ENCODE peak calls at places on chromosomes 4 and X, in seven cellular contexts. One of them, this sample, is unnamed.

GRCh38 chrX:16250296-16250695 is 83.0 kb downstream of the MAGEB17 start:
- DNase-seq in K562: no peak
- DNase-seq in SK-N-SH: no peak
- DNase-seq in HCT116: no peak
- DNase-seq in H1: no peak
- DNase-seq in GM12878: no peak
- DNase-seq in HepG2: no peak
- DNase-seq in this sample: no peak

GRCh38 chrX:139213241-139213709 is 317.3 kb upstream of the F9 start:
- DNase-seq in SK-N-SH: no peak
- DNase-seq in GM12878: no peak
- DNase-seq in HCT116: no peak
- DNase-seq in H1: no peak
- DNase-seq in K562: peak
- DNase-seq in HepG2: peak
- DNase-seq in this sample: no peak

GRCh38 chr4:92519727-92520126 is 216.0 kb downstream of the GRID2 start:
- DNase-seq in HepG2: no peak
- DNase-seq in HCT116: no peak
- DNase-seq in K562: no peak
- DNase-seq in GM12878: no peak
- DNase-seq in H1: no peak
- DNase-seq in SK-N-SH: no peak
- DNase-seq in this sample: no peak

GRCh38 chr4:1603413-1604135 is 80.5 kb downstream of the FAM53A start:
- DNase-seq in GM12878: no peak
- DNase-seq in HCT116: no peak
- DNase-seq in SK-N-SH: no peak
- DNase-seq in K562: no peak
- DNase-seq in HepG2: no peak
- DNase-seq in H1: no peak
- DNase-seq in this sample: no peak

GRCh38 chr4:7045961-7046921 is 3.1 kb downstream of the TADA2B start:
- DNase-seq in H1: no peak
- DNase-seq in HCT116: no peak
- DNase-seq in HepG2: no peak
- DNase-seq in GM12878: peak
- DNase-seq in SK-N-SH: no peak
- DNase-seq in K562: no peak
- DNase-seq in this sample: no peak

GRCh38 chrX:47562615-47563243 is 1.7 kb downstream of the ARAF start:
- DNase-seq in HepG2: no peak
- DNase-seq in SK-N-SH: no peak
- DNase-seq in HCT116: no peak
- DNase-seq in GM12878: no peak
- DNase-seq in H1: no peak
- DNase-seq in K562: peak
- DNase-seq in this sample: peak

GRCh38 chr4:82543131-82543530 is 18.7 kb downstream of the TMEM150C start:
- DNase-seq in SK-N-SH: no peak
- DNase-seq in K562: no peak
- DNase-seq in H1: no peak
- DNase-seq in HepG2: no peak
- DNase-seq in GM12878: no peak
- DNase-seq in HCT116: no peak
- DNase-seq in this sample: no peak

GRCh38 chrX:138769918-138770317 is 58.4 kb upstream of the FGF13 start:
- DNase-seq in K562: no peak
- DNase-seq in SK-N-SH: no peak
- DNase-seq in H1: no peak
- DNase-seq in HepG2: no peak
- DNase-seq in GM12878: no peak
- DNase-seq in HCT116: no peak
- DNase-seq in this sample: no peak

GRCh38 chrX:129747533-129747932 is 8.8 kb downstream of the XPNPEP2 start:
- DNase-seq in K562: no peak
- DNase-seq in SK-N-SH: no peak
- DNase-seq in HepG2: no peak
- DNase-seq in H1: no peak
- DNase-seq in HCT116: no peak
- DNase-seq in GM12878: no peak
- DNase-seq in this sample: no peak

GRCh38 chr4:138259296-138259695 is 17.1 kb upstream of the SLC7A11 start:
- DNase-seq in K562: no peak
- DNase-seq in H1: no peak
- DNase-seq in HCT116: no peak
- DNase-seq in HepG2: no peak
- DNase-seq in GM12878: no peak
- DNase-seq in SK-N-SH: no peak
- DNase-seq in this sample: no peak

GRCh38 chr4:158996669-158997074 is 106.2 kb upstream of the RAPGEF2 start:
- DNase-seq in HepG2: no peak
- DNase-seq in K562: no peak
- DNase-seq in HCT116: peak
- DNase-seq in H1: no peak
- DNase-seq in GM12878: no peak
- DNase-seq in SK-N-SH: no peak
- DNase-seq in this sample: no peak

GRCh38 chrX:102044496-102044895 is 81.0 kb upstream of the TCEAL2 start:
- DNase-seq in GM12878: no peak
- DNase-seq in K562: no peak
- DNase-seq in H1: no peak
- DNase-seq in HCT116: no peak
- DNase-seq in HepG2: no peak
- DNase-seq in SK-N-SH: no peak
- DNase-seq in this sample: no peak

GRCh38 chrX:78024349-78025108 is 55.1 kb upstream of the PGAM4 start:
- DNase-seq in HepG2: peak
- DNase-seq in GM12878: no peak
- DNase-seq in HCT116: peak
- DNase-seq in SK-N-SH: peak
- DNase-seq in K562: peak
- DNase-seq in H1: no peak
- DNase-seq in this sample: peak

GRCh38 chr4:148730766-148731165 is 288.6 kb upstream of the NR3C2 start:
- DNase-seq in HCT116: no peak
- DNase-seq in GM12878: no peak
- DNase-seq in SK-N-SH: no peak
- DNase-seq in K562: no peak
- DNase-seq in HepG2: no peak
- DNase-seq in H1: no peak
- DNase-seq in this sample: no peak

GRCh38 chr4:83150563-83151330 is 36.2 kb upstream of the PLAC8 start:
- DNase-seq in GM12878: no peak
- DNase-seq in SK-N-SH: no peak
- DNase-seq in K562: no peak
- DNase-seq in HCT116: no peak
- DNase-seq in H1: no peak
- DNase-seq in HepG2: peak
- DNase-seq in this sample: no peak

GRCh38 chr4:63582997-63583396 is 826.3 kb downstream of the TECRL start:
- DNase-seq in HepG2: no peak
- DNase-seq in HCT116: no peak
- DNase-seq in H1: no peak
- DNase-seq in GM12878: no peak
- DNase-seq in K562: no peak
- DNase-seq in SK-N-SH: peak
- DNase-seq in this sample: no peak

GRCh38 chr4:48664938-48665337 is 115.1 kb downstream of the FRYL start:
- DNase-seq in SK-N-SH: no peak
- DNase-seq in HepG2: no peak
- DNase-seq in K562: no peak
- DNase-seq in H1: no peak
- DNase-seq in GM12878: no peak
- DNase-seq in HCT116: no peak
- DNase-seq in this sample: no peak

GRCh38 chr4:26820346-26820745 is 40.3 kb upstream of the STIM2 start:
- DNase-seq in GM12878: no peak
- DNase-seq in H1: no peak
- DNase-seq in SK-N-SH: no peak
- DNase-seq in K562: no peak
- DNase-seq in HCT116: no peak
- DNase-seq in HepG2: no peak
- DNase-seq in this sample: no peak

GRCh38 chr4:6200011-6200921 is at the start of gene JAKMIP1:
- DNase-seq in K562: peak
- DNase-seq in HCT116: no peak
- DNase-seq in HepG2: peak
- DNase-seq in SK-N-SH: peak
- DNase-seq in GM12878: no peak
- DNase-seq in H1: no peak
- DNase-seq in this sample: peak

GRCh38 chrX:45479196-45479834 is 278.6 kb upstream of the DIPK2B start:
- DNase-seq in SK-N-SH: no peak
- DNase-seq in K562: no peak
- DNase-seq in GM12878: no peak
- DNase-seq in H1: no peak
- DNase-seq in HepG2: no peak
- DNase-seq in HCT116: peak
- DNase-seq in this sample: no peak

GRCh38 chrX:131747173-131747572 is 203.3 kb downstream of the OR13H1 start:
- DNase-seq in HCT116: no peak
- DNase-seq in K562: no peak
- DNase-seq in GM12878: peak
- DNase-seq in HepG2: no peak
- DNase-seq in H1: no peak
- DNase-seq in SK-N-SH: peak
- DNase-seq in this sample: peak

GRCh38 chr4:73451404-73451803 is 15.4 kb downstream of the AFP start:
- DNase-seq in H1: no peak
- DNase-seq in SK-N-SH: no peak
- DNase-seq in HCT116: no peak
- DNase-seq in K562: no peak
- DNase-seq in HepG2: no peak
- DNase-seq in GM12878: no peak
- DNase-seq in this sample: no peak

GRCh38 chr4:106273831-106274230 is 42.2 kb downstream of the TBCK start:
- DNase-seq in H1: no peak
- DNase-seq in K562: no peak
- DNase-seq in HCT116: no peak
- DNase-seq in SK-N-SH: no peak
- DNase-seq in HepG2: no peak
- DNase-seq in GM12878: no peak
- DNase-seq in this sample: no peak

GRCh38 chr4:78310056-78310731 is 241.4 kb upstream of the ANXA3 start:
- DNase-seq in HepG2: no peak
- DNase-seq in GM12878: no peak
- DNase-seq in SK-N-SH: peak
- DNase-seq in H1: no peak
- DNase-seq in K562: no peak
- DNase-seq in HCT116: no peak
- DNase-seq in this sample: no peak

GRCh38 chr4:931194-931959 is 739 bp downstream of the GAK start:
- DNase-seq in H1: no peak
- DNase-seq in HepG2: peak
- DNase-seq in HCT116: no peak
- DNase-seq in K562: peak
- DNase-seq in SK-N-SH: peak
- DNase-seq in GM12878: no peak
- DNase-seq in this sample: peak

GRCh38 chr4:84958434-84958833 is 8.1 kb downstream of the WDFY3 start:
- DNase-seq in K562: no peak
- DNase-seq in SK-N-SH: no peak
- DNase-seq in H1: no peak
- DNase-seq in HepG2: no peak
- DNase-seq in HCT116: no peak
- DNase-seq in GM12878: no peak
- DNase-seq in this sample: no peak

GRCh38 chr4:84952776-84953175 is 13.7 kb downstream of the WDFY3 start:
- DNase-seq in K562: no peak
- DNase-seq in GM12878: no peak
- DNase-seq in SK-N-SH: no peak
- DNase-seq in H1: no peak
- DNase-seq in HepG2: no peak
- DNase-seq in HCT116: no peak
- DNase-seq in this sample: no peak

GRCh38 chr4:84957509-84958420 is 8.7 kb downstream of the WDFY3 start:
- DNase-seq in HepG2: no peak
- DNase-seq in H1: no peak
- DNase-seq in SK-N-SH: no peak
- DNase-seq in GM12878: no peak
- DNase-seq in HCT116: no peak
- DNase-seq in K562: no peak
- DNase-seq in this sample: no peak

GRCh38 chr4:84955168-84955567 is 11.3 kb downstream of the WDFY3 start:
- DNase-seq in SK-N-SH: no peak
- DNase-seq in HCT116: no peak
- DNase-seq in K562: no peak
- DNase-seq in H1: no peak
- DNase-seq in GM12878: no peak
- DNase-seq in HepG2: no peak
- DNase-seq in this sample: no peak

DNA sequence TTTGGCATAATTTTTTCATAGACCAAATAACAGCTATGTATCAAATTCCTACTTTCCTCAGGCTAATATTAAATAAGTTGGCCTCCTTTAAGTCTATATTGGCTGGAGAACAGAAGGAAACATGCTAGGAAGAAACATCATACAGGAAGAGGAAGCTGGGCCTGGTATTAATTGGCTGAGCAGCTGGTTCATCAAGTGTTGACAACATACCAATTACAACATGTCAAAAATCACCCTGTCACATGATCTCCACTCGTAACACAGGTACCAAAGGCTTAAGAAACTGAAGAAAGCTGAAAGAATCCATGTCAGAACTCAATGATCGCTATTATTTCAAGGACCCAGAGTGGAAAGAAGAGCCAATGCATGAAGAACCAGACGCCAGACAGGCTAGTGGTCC is 10.5 kb downstream of the WDFY3 start:
- DNase-seq in H1: no peak
- DNase-seq in SK-N-SH: no peak
- DNase-seq in HepG2: no peak
- DNase-seq in GM12878: no peak
- DNase-seq in HCT116: no peak
- DNase-seq in K562: no peak
- DNase-seq in this sample: peak
- TF ChIP-seq JUND in H1: no peak
- TF ChIP-seq JUND in SK-N-SH: no peak
- TF ChIP-seq JUND in HepG2: no peak
- TF ChIP-seq JUND in GM12878: no peak
- TF ChIP-seq JUND in HCT116: no peak
- TF ChIP-seq JUND in K562: no peak
- TF ChIP-seq JUND in this sample: no peak

GRCh38 chr4:152780267-152780811 is 585 bp downstream of the ARFIP1 start:
- DNase-seq in H1: no peak
- DNase-seq in HCT116: no peak
- DNase-seq in GM12878: no peak
- DNase-seq in HepG2: peak
- DNase-seq in SK-N-SH: peak
- DNase-seq in K562: peak
- DNase-seq in this sample: no peak
- TF ChIP-seq JUND in H1: no peak
- TF ChIP-seq JUND in HCT116: no peak
- TF ChIP-seq JUND in GM12878: no peak
- TF ChIP-seq JUND in HepG2: no peak
- TF ChIP-seq JUND in SK-N-SH: no peak
- TF ChIP-seq JUND in K562: no peak
- TF ChIP-seq JUND in this sample: no peak

GRCh38 chr4:17781072-17781830 is at the start of gene FAM184B:
- DNase-seq in SK-N-SH: peak
- DNase-seq in HCT116: no peak
- DNase-seq in GM12878: no peak
- DNase-seq in H1: no peak
- DNase-seq in HepG2: no peak
- DNase-seq in K562: no peak
- DNase-seq in this sample: peak
- TF ChIP-seq JUND in SK-N-SH: no peak
- TF ChIP-seq JUND in HCT116: no peak
- TF ChIP-seq JUND in GM12878: no peak
- TF ChIP-seq JUND in H1: no peak
- TF ChIP-seq JUND in HepG2: no peak
- TF ChIP-seq JUND in K562: no peak
- TF ChIP-seq JUND in this sample: no peak

GRCh38 chr4:84778041-84778440 is 188.4 kb downstream of the WDFY3 start:
- DNase-seq in K562: no peak
- DNase-seq in HCT116: no peak
- DNase-seq in GM12878: no peak
- DNase-seq in H1: no peak
- DNase-seq in HepG2: no peak
- DNase-seq in SK-N-SH: no peak
- DNase-seq in this sample: no peak
- TF ChIP-seq JUND in K562: no peak
- TF ChIP-seq JUND in HCT116: no peak
- TF ChIP-seq JUND in GM12878: no peak
- TF ChIP-seq JUND in H1: no peak
- TF ChIP-seq JUND in HepG2: no peak
- TF ChIP-seq JUND in SK-N-SH: no peak
- TF ChIP-seq JUND in this sample: no peak